ENCODE peak calls at places on chromosomes 7 and 10, in four cellular contexts. A, H, G and O are unnamed samples. For H3K4me1 and H3K27me3, the result is how much of the 10 kb centered on the place peaks cover.

GRCh38 chr7:105677803-105678583 is 96.7 kb upstream of the EFCAB10 start:
- DNase-seq in H (peak), G (peak), A (peak), O (no peak)

GRCh38 chr7:26850193-26850651 is 14.2 kb downstream of the SKAP2 start:
- DNase-seq in G (no peak), A (no peak), H (no peak), O (no peak)

GRCh38 chr7:12031638-12032037 is 179.5 kb upstream of the TMEM106B start:
- DNase-seq in A (no peak), H (no peak), G (no peak), O (peak)

GRCh38 chr7:128076831-128077271 is 45.6 kb upstream of the LRRC4 start:
- DNase-seq in H (no peak), A (peak), G (no peak), O (peak)

GRCh38 chr7:116552616-116553015 is 27.8 kb downstream of the CAV1 start:
- DNase-seq in A (no peak), H (no peak), G (no peak), O (no peak)

GRCh38 chr10:122875843-122876492 is 3.4 kb downstream of the FAM24B start:
- DNase-seq in H (no peak), G (no peak), A (no peak), O (no peak)

GRCh38 chr10:46251857-46252847 is 34.6 kb upstream of the ANTXRL start:
- DNase-seq in G (no peak), H (no peak), A (no peak), O (no peak)

GRCh38 chr10:23373156-23373555 is 28.6 kb upstream of the C10orf67 start:
- DNase-seq in A (no peak), H (no peak), G (no peak), O (no peak)

GRCh38 chr10:114815751-114816150 is 5.8 kb upstream of the FHIP2A start:
- DNase-seq in H (no peak), A (no peak), G (no peak), O (no peak)

GRCh38 chr7:12581897-12582296 is 11.4 kb downstream of the SCIN start:
- DNase-seq in A (no peak), H (no peak), G (no peak), O (no peak)

GRCh38 chr7:127393370-127394058 is 1.0 kb upstream of the ZNF800 start:
- DNase-seq in H (peak), A (no peak), G (no peak), O (peak)

GRCh38 chr7:46463170-46463569 is 542.1 kb upstream of the IGFBP3 start:
- DNase-seq in A (no peak), H (no peak), G (no peak), O (no peak)

GRCh38 chr7:157446322-157446721 is 109.5 kb downstream of the DNAJB6 start:
- DNase-seq in H (no peak), G (no peak), A (no peak), O (no peak)

GRCh38 chr7:123003539-123004126 is 8.1 kb upstream of the TAS2R16 start:
- DNase-seq in H (no peak), A (no peak), G (no peak), O (no peak)

GRCh38 chr7:111357691-111358090 is 204.6 kb downstream of the IMMP2L start:
- DNase-seq in H (no peak), A (no peak), G (no peak), O (no peak)

GRCh38 chr10:77926566-77927342 is at the start of gene DLG5:
- DNase-seq in H (no peak), G (no peak), A (peak), O (peak)

GRCh38 chr7:135741905-135742304 is 6.7 kb downstream of the FAM180A start:
- DNase-seq in H (no peak), G (no peak), A (no peak), O (no peak)
- H3K4me1 ChIP-seq in H (under half), G (under half), A (under half), O (under half)

GRCh38 chr10:70584941-70585544 is 17.5 kb downstream of the PRF1 start:
- DNase-seq in G (no peak), H (no peak), A (no peak), O (peak)
- H3K4me3 ChIP-seq in G (no peak), H (no peak), A (no peak), O (no peak)

GRCh38 chr10:99519690-99520039 is 13.1 kb upstream of the NKX2-3 start:
- DNase-seq in G (no peak), A (no peak), H (no peak), O (no peak)
- H3K27me3 ChIP-seq in G (under half), A (half or more), H (under half), O (half or more)

GRCh38 chr7:76310102-76310957 is 7.9 kb downstream of the HSPB1 start:
- DNase-seq in G (no peak), A (peak), H (no peak), O (no peak)
- H3K4me1 ChIP-seq in G (under half), A (under half), H (under half), O (under half)

DNA sequence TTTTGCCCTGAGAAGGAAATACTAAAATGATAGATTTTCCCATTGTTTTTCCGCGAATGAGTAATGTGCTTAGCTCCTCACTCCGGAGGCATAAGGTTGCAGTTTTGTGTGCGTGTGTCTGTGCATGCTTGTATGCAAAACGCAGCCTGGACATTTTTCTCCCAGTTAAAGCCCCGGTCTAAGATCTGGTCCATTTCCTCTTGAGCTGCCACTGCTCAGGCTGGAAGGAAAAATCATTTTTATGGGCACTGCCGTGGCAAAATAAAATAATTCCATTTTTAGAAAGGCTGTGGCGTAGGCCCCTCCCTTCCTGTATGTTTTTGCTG is 260.6 kb downstream of the WDR37 start:
- DNase-seq in A (no peak), G (no peak), H (no peak), O (no peak)
- H3K4me3 ChIP-seq in A (no peak), G (no peak), H (no peak), O (no peak)

DNA sequence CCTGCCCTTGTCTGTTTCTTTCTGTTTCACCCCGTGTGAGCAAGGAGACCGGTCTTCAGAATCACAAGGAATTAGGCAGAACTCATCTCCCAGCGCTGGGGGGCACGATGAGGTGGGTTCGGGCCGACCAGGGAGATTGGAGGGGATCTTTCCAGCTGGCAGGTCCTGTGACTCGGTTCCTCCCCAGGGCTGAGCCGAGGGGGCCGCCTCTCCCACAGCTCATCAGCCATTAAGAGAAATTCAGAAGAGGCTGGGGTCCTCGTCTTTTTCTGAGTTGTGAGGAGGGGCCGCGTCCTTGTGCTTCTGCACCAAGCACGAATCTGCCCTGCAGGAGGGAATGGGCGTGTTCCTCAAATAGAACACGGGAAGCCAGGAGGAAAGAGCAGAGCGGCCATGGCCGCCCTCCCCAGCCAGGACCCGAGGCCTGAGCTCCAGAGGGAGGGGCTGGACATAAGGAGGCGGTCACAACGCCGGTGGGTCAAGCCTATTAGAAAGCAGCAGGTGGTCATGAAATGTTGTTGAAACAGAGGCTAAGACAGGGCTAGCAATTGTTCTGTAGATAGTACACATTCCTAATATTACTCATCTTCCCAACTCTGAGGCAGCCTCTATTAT is 125.3 kb downstream of the ADARB2 start:
- DNase-seq in H (no peak), G (no peak), A (no peak), O (no peak)
- H3K27me3 ChIP-seq in H (under half), G (under half), A (under half), O (under half)

GRCh38 chr7:94173436-94173835 is 169.3 kb upstream of the BET1 start:
- DNase-seq in H (no peak), G (no peak), A (no peak), O (no peak)

GRCh38 chr7:94177441-94177840 is 173.3 kb upstream of the BET1 start:
- DNase-seq in A (no peak), H (no peak), G (no peak), O (no peak)

GRCh38 chr7:94174375-94174774 is 170.2 kb upstream of the BET1 start:
- DNase-seq in H (no peak), G (no peak), A (no peak), O (no peak)

GRCh38 chr7:94176694-94177200 is 172.6 kb upstream of the BET1 start:
- DNase-seq in H (no peak), A (no peak), G (no peak), O (no peak)

GRCh38 chr7:94174956-94175355 is 170.8 kb upstream of the BET1 start:
- DNase-seq in H (no peak), A (no peak), G (no peak), O (no peak)
- H3K4me1 ChIP-seq in H (under half), A (under half), G (under half), O (under half)

GRCh38 chr10:72321248-72322029 is 33.3 kb downstream of the DNAJB12 start:
- DNase-seq in H (peak), G (no peak), A (no peak), O (peak)
- H3K4me3 ChIP-seq in H (peak), G (no peak), A (no peak), O (no peak)

GRCh38 chr10:103553743-103554487 is 60.4 kb downstream of the NEURL1 start:
- DNase-seq in G (no peak), A (no peak), H (no peak), O (no peak)
- H3K27me3 ChIP-seq in G (under half), A (under half), H (under half), O (under half)